ENCODE peak calls at places on chromosomes 4 and X, in seven cellular contexts. O, H, Q, J, E, N and F are unnamed samples.

GRCh38 chr4:56146956-56147355 is 198.2 kb downstream of the CEP135 start:
- DNase-seq in O (no peak), H (no peak), Q (no peak), J (no peak), E (no peak), N (no peak), F (no peak)

GRCh38 chr4:633406-633805 is 8.0 kb downstream of the PDE6B start:
- DNase-seq in O (no peak), H (no peak), Q (no peak), J (no peak), E (peak; percentile 20), N (no peak), F (no peak)

GRCh38 chr4:155705664-155706063 is 39.0 kb downstream of the GUCY1A1 start:
- DNase-seq in O (peak; percentile 10), H (no peak), Q (no peak), J (no peak), E (no peak), N (peak; percentile 83), F (no peak)

GRCh38 chrX:46860536-46860935 is 23.7 kb downstream of the RP2 start:
- DNase-seq in O (no peak), H (no peak), Q (no peak), J (no peak), E (no peak), N (no peak), F (peak; percentile 36)

GRCh38 chr4:172686021-172686420 is 482.6 kb upstream of the GALNT7 start:
- DNase-seq in O (no peak), H (no peak), Q (no peak), J (no peak), E (no peak), N (no peak), F (no peak)

GRCh38 chr4:56931924-56932323 is 24.2 kb downstream of the REST start:
- DNase-seq in O (no peak), H (no peak), Q (no peak), J (no peak), E (no peak), N (no peak), F (no peak)

GRCh38 chrX:76433219-76433618 is 5.7 kb downstream of the MAGEE1 start:
- DNase-seq in O (no peak), H (no peak), Q (no peak), J (no peak), E (no peak), N (no peak), F (no peak)

GRCh38 chrX:72634321-72634720 is 61.7 kb upstream of the HDAC8 start:
- DNase-seq in O (peak; percentile 20), H (no peak), Q (no peak), J (no peak), E (no peak), N (no peak), F (no peak)

GRCh38 chr4:152808670-152809069 is 28.9 kb downstream of the ARFIP1 start:
- DNase-seq in O (no peak), H (no peak), Q (no peak), J (no peak), E (no peak), N (no peak), F (no peak)

GRCh38 chr4:20351360-20352171 is 99.9 kb downstream of the SLIT2 start:
- DNase-seq in O (no peak), H (no peak), Q (no peak), J (no peak), E (no peak), N (no peak), F (no peak)

GRCh38 chr4:154491341-154491679 is 289 bp downstream of the DCHS2 start:
- DNase-seq in O (peak; percentile 13), H (no peak), Q (peak; percentile 25), J (no peak), E (no peak), N (peak; percentile 4), F (no peak)

GRCh38 chr4:31104033-31104432 is 383.9 kb downstream of the PCDH7 start:
- DNase-seq in O (no peak), H (no peak), Q (peak; percentile 90), J (no peak), E (no peak), N (peak; percentile 58), F (peak; percentile 86)

GRCh38 chrX:11451133-11451532 is 157.9 kb downstream of the AMELX start:
- DNase-seq in O (no peak), H (no peak), Q (no peak), J (no peak), E (no peak), N (no peak), F (peak; percentile 3)

GRCh38 chr4:186137193-186137792 is 32.8 kb downstream of the FAM149A start:
- DNase-seq in O (peak; percentile 45), H (no peak), Q (no peak), J (no peak), E (no peak), N (peak; percentile 4), F (peak; percentile 40)

GRCh38 chr4:141133146-141134006 is at the start of gene RNF150:
- DNase-seq in O (peak; percentile 79), H (no peak), Q (peak; percentile 85), J (peak; percentile 84), E (peak; percentile 88), N (peak; percentile 92), F (peak; percentile 91)

GRCh38 chrX:45912316-45912715 is 632.9 kb downstream of the ZNF674 start:
- DNase-seq in O (peak; percentile 25), H (no peak), Q (no peak), J (no peak), E (no peak), N (no peak), F (no peak)

GRCh38 chrX:101803451-101803850 is 128.4 kb downstream of the ZMAT1 start:
- DNase-seq in O (peak; percentile 44), H (no peak), Q (no peak), J (no peak), E (no peak), N (peak; percentile 1), F (peak; percentile 15)

GRCh38 chr4:169033660-169034059 is 23.6 kb upstream of the CBR4 start:
- DNase-seq in O (no peak), H (no peak), Q (no peak), J (peak; percentile 8), E (no peak), N (no peak), F (no peak)

GRCh38 chrX:23907496-23908218 is at the start of the genes APOO and CXorf58:
- DNase-seq in O (peak; percentile 93), H (peak; percentile 79), Q (peak; percentile 95), J (peak; percentile 94), E (peak; percentile 97), N (peak; percentile 73), F (peak; percentile 99)

GRCh38 chr4:98369322-98369721 is 108.1 kb downstream of the RAP1GDS1 start:
- DNase-seq in O (no peak), H (no peak), Q (no peak), J (no peak), E (no peak), N (no peak), F (no peak)

GRCh38 chr4:78512357-78512920 is 39.1 kb upstream of the ANXA3 start:
- DNase-seq in O (no peak), H (no peak), Q (no peak), J (no peak), E (no peak), N (no peak), F (no peak)

GRCh38 chr4:62881901-62882300 is 1527.3 kb downstream of the TECRL start:
- DNase-seq in O (peak; percentile 85), H (no peak), Q (no peak), J (no peak), E (no peak), N (peak; percentile 54), F (no peak)

GRCh38 chr4:90727938-90728337 is 600.7 kb downstream of the CCSER1 start:
- DNase-seq in O (peak; percentile 88), H (no peak), Q (no peak), J (no peak), E (no peak), N (peak; percentile 23), F (no peak)

GRCh38 chrX:30865020-30865419 is 24.0 kb downstream of the TAB3 start:
- DNase-seq in O (peak; percentile 50), H (no peak), Q (no peak), J (no peak), E (no peak), N (no peak), F (no peak)

GRCh38 chr4:130395871-130396270 is 1299.9 kb downstream of the C4orf33 start:
- DNase-seq in O (peak; percentile 73), H (no peak), Q (no peak), J (no peak), E (no peak), N (peak; percentile 66), F (no peak)

GRCh38 chr4:10664408-10664807 is 20.2 kb downstream of the CLNK start:
- DNase-seq in O (peak; percentile 46), H (no peak), Q (peak; percentile 37), J (no peak), E (peak; percentile 83), N (peak; percentile 96), F (no peak)

GRCh38 chr4:81628489-81628888 is 156.8 kb upstream of the RASGEF1B start:
- DNase-seq in O (no peak), H (no peak), Q (no peak), J (no peak), E (no peak), N (peak; percentile 1), F (no peak)